ENCODE peak calls at places on chromosomes 7 and 10, in six cellular contexts. P is colonic mucosa; S is activated CD8-positive, alpha-beta memory T cell treated with anti-CD3 and anti-CD28 coated beads for 1 hour; E is H7; L is GM12865; B is cardiac septum. D is an unnamed sample.

GRCh38 chr10:69160809-69161225 is 19.2 kb upstream of the SUPV3L1 start:
- DNase-seq in S (no peak), E (no peak), L (no peak), B (no peak), P (no peak), D (no peak)

GRCh38 chr10:78307576-78307975 is 273.9 kb downstream of the RPS24 start:
- DNase-seq in L (no peak), P (peak; percentile 2), E (no peak), S (no peak), B (no peak), D (no peak)

GRCh38 chr7:123792547-123792946 is 43.7 kb upstream of the WASL start:
- DNase-seq in S (no peak), E (no peak), B (no peak), L (peak; percentile 11), P (no peak), D (no peak)

GRCh38 chr7:50591098-50591479 is 25.9 kb upstream of the DDC start:
- DNase-seq in E (no peak), L (no peak), P (no peak), B (no peak), S (no peak), D (no peak)

GRCh38 chr10:123842692-123843385 is 48.8 kb downstream of the CPXM2 start:
- DNase-seq in E (no peak), S (no peak), P (no peak), L (no peak), B (no peak), D (no peak)

GRCh38 chr7:98021588-98022351 is 31.8 kb upstream of the OCM2 start:
- DNase-seq in S (peak; percentile 75), B (peak; percentile 89), L (peak; percentile 74), E (peak; percentile 91), P (peak; percentile 86), D (no peak)

GRCh38 chr10:71729023-71729649 is 9.6 kb upstream of the C10orf105 start:
- DNase-seq in P (peak; percentile 93), S (no peak), B (peak; percentile 89), E (no peak), L (no peak), D (no peak)

GRCh38 chr7:116271980-116272886 is 61.9 kb downstream of the TES start:
- DNase-seq in S (no peak), P (peak; percentile 32), E (no peak), L (peak; percentile 18), B (no peak), D (no peak)

GRCh38 chr10:29858352-29859267 is 200.8 kb downstream of the JCAD start:
- DNase-seq in L (no peak), S (no peak), E (peak; percentile 28), B (peak; percentile 79), P (peak; percentile 59), D (no peak)

GRCh38 chr7:143433759-143434158 is 9.5 kb upstream of the TAS2R60 start:
- DNase-seq in P (no peak), S (no peak), B (no peak), L (no peak), E (no peak), D (no peak)

GRCh38 chr10:114437456-114438292 is 33.4 kb upstream of the AFAP1L2 start:
- DNase-seq in P (no peak), S (no peak), B (no peak), L (peak; percentile 29), E (peak; percentile 47), D (no peak)

GRCh38 chr10:11331178-11331577 is 280.3 kb downstream of the USP6NL start:
- DNase-seq in S (no peak), L (no peak), P (no peak), B (no peak), E (no peak), D (no peak)

GRCh38 chr10:100403734-100404133 is 56.7 kb downstream of the SCD start:
- DNase-seq in S (no peak), L (no peak), E (no peak), P (no peak), B (no peak), D (no peak)

GRCh38 chr10:87608756-87609155 is 50.9 kb upstream of the PAPSS2 start:
- DNase-seq in B (no peak), P (no peak), E (no peak), S (no peak), L (no peak), D (no peak)

GRCh38 chr7:5296627-5297226 is 14.0 kb downstream of the SLC29A4 start:
- DNase-seq in B (no peak), L (peak; percentile 57), E (peak; percentile 100), P (no peak), S (peak; percentile 63), D (no peak)

GRCh38 chr7:45033261-45033930 is 33.4 kb downstream of the CCM2 start:
- DNase-seq in S (no peak), L (no peak), E (no peak), P (no peak), B (no peak), D (no peak)

D was measured in cortex of kidney.